ENCODE peak calls at places on chromosomes 5 and 9, in eight cellular contexts. F is HEK293T; P is activated CD4-positive, CD25-positive, alpha-beta regulatory T cell; E is activated T-cell treated with anti-CD3 and anti-CD28 coated beads, Interleukin-2, amount 50 U/mL, for 48 hours; A is HT-29; Q is pancreas; V is activated CD4-positive, alpha-beta memory T cell treated with anti-CD3 and anti-CD28 coated beads, Interleukin-2, amount 10 ng/mL, durations not matched to agents 7 days and 5 days; R is NCI-H1105. K is an unnamed sample.

GRCh38 chr9:103242025-103242424 is 246.9 kb downstream of the CYLC2 start:
- DNase-seq in F (no peak), P (no peak), E (no peak), A (no peak), Q (no peak), V (no peak), R (no peak), K (no peak)

GRCh38 chr9:136521541-136521940 is 24.3 kb downstream of the NOTCH1 start:
- DNase-seq in F (no peak), P (no peak), E (no peak), A (no peak), Q (no peak), V (no peak), R (no peak), K (no peak)

GRCh38 chr5:176812269-176813259 is 2.2 kb downstream of the UNC5A start:
- DNase-seq in F (peak), P (no peak), E (no peak), A (peak), Q (no peak), V (no peak), R (no peak), K (no peak)

GRCh38 chr9:135804588-135805421 is 102.5 kb downstream of the CAMSAP1 start:
- DNase-seq in F (no peak), P (no peak), E (no peak), A (no peak), Q (peak), V (no peak), R (no peak), K (no peak)

GRCh38 chr5:83099001-83099400 is 21.7 kb downstream of the XRCC4 start:
- DNase-seq in F (no peak), P (no peak), E (no peak), A (no peak), Q (no peak), V (no peak), R (peak), K (no peak)

GRCh38 chr5:180599981-180600553 is 8.8 kb upstream of the SCGB3A1 start:
- DNase-seq in F (no peak), P (no peak), E (no peak), A (no peak), Q (no peak), V (no peak), R (no peak), K (no peak)

GRCh38 chr9:137656416-137656815 is 37.6 kb downstream of the EHMT1 start:
- DNase-seq in F (no peak), P (no peak), E (no peak), A (no peak), Q (no peak), V (no peak), R (no peak), K (no peak)

GRCh38 chr5:146466521-146467349 is 19.6 kb downstream of the TCERG1 start:
- DNase-seq in F (no peak), P (no peak), E (no peak), A (peak), Q (no peak), V (no peak), R (no peak), K (no peak)

K was measured in activated CD8-positive, alpha-beta memory T cell treated with anti-CD3 and anti-CD28 coated beads for 24 hours.